ENCODE peak calls at places on chromosomes 5 and 9, in four cellular contexts. One of them, this sample, is unnamed.

GRCh38 chr5:177269232-177269895 is 34.2 kb downstream of the RAB24 start:
- DNase-seq in heart right ventricle: no peak
- DNase-seq in HCT116: no peak
- DNase-seq in tibial nerve: no peak
- DNase-seq in this sample: no peak

GRCh38 chr5:96601200-96601599 is 61.0 kb upstream of the CAST start:
- DNase-seq in heart right ventricle: no peak
- DNase-seq in tibial nerve: no peak
- DNase-seq in HCT116: no peak
- DNase-seq in this sample: no peak

GRCh38 chr5:177539411-177539810 is 15.0 kb downstream of the FAM193B start:
- DNase-seq in heart right ventricle: no peak
- DNase-seq in HCT116: no peak
- DNase-seq in tibial nerve: peak; percentile 45
- DNase-seq in this sample: no peak

GRCh38 chr5:140345919-140346347 is 470 bp downstream of the HBEGF start:
- DNase-seq in heart right ventricle: peak; percentile 74
- DNase-seq in HCT116: no peak
- DNase-seq in tibial nerve: no peak
- DNase-seq in this sample: peak; percentile 74

GRCh38 chr5:154367101-154367500 is 78.7 kb upstream of the SAP30L start:
- DNase-seq in tibial nerve: no peak
- DNase-seq in HCT116: no peak
- DNase-seq in heart right ventricle: no peak
- DNase-seq in this sample: no peak

GRCh38 chr5:160702856-160703453 is 149.1 kb downstream of the ATP10B start:
- DNase-seq in heart right ventricle: no peak
- DNase-seq in HCT116: no peak
- DNase-seq in tibial nerve: no peak
- DNase-seq in this sample: no peak

GRCh38 chr9:1009101-1009707 is 32.7 kb downstream of the DMRT3 start:
- DNase-seq in HCT116: peak; percentile 51
- DNase-seq in heart right ventricle: peak; percentile 72
- DNase-seq in tibial nerve: peak; percentile 86
- DNase-seq in this sample: peak; percentile 56

GRCh38 chr5:107957023-107957422 is 286.3 kb upstream of the EFNA5 start:
- DNase-seq in heart right ventricle: no peak
- DNase-seq in tibial nerve: no peak
- DNase-seq in HCT116: no peak
- DNase-seq in this sample: no peak

GRCh38 chr5:163760498-163760897 is 255.1 kb downstream of the MAT2B start:
- DNase-seq in heart right ventricle: no peak
- DNase-seq in tibial nerve: no peak
- DNase-seq in HCT116: no peak
- DNase-seq in this sample: no peak

GRCh38 chr9:16992138-16992537 is 121.7 kb upstream of the BNC2 start:
- DNase-seq in tibial nerve: no peak
- DNase-seq in HCT116: no peak
- DNase-seq in heart right ventricle: no peak
- DNase-seq in this sample: no peak

GRCh38 chr5:74875994-74876791 is 10.0 kb upstream of the FAM169A start:
- DNase-seq in tibial nerve: no peak
- DNase-seq in heart right ventricle: no peak
- DNase-seq in HCT116: no peak
- DNase-seq in this sample: no peak

GRCh38 chr5:999724-1000123 is 8.9 kb upstream of the NKD2 start:
- DNase-seq in tibial nerve: no peak
- DNase-seq in heart right ventricle: no peak
- DNase-seq in HCT116: no peak
- DNase-seq in this sample: peak; percentile 14

GRCh38 chr9:90107021-90107771 is 502.4 kb downstream of the GADD45G start:
- DNase-seq in heart right ventricle: peak; percentile 79
- DNase-seq in tibial nerve: peak; percentile 49
- DNase-seq in HCT116: no peak
- DNase-seq in this sample: no peak

GRCh38 chr9:105251133-105251532 is 6.7 kb downstream of the SLC44A1 start:
- DNase-seq in heart right ventricle: no peak
- DNase-seq in HCT116: no peak
- DNase-seq in tibial nerve: no peak
- DNase-seq in this sample: no peak

GRCh38 chr9:5231212-5231611 is at the start of gene INSL4:
- DNase-seq in HCT116: no peak
- DNase-seq in heart right ventricle: no peak
- DNase-seq in tibial nerve: no peak
- DNase-seq in this sample: no peak

DNA sequence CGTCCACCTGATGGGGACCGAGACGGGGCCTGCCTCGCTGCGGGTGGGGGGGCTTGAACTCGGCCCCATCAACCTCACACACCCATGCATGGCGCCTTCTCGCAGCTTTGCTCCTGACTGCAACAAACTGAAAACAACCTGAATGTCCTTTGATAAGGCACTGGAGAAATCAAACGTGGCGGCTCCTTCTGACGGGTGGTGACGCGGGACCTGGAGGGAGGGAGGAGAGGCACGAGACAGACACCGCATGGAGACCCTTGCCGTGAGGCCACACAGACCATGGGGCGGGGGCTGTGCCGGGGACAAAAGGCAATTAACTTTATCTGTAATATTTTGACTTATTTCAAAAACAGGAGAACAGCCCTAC is 48.6 kb downstream of the NACC2 start:
- DNase-seq in tibial nerve: no peak
- DNase-seq in HCT116: no peak
- DNase-seq in heart right ventricle: no peak
- DNase-seq in this sample: no peak
- H3K27me3 ChIP-seq in tibial nerve: no peaks in the 10 kb centered on the region
- H3K27me3 ChIP-seq in HCT116: no peaks in the 10 kb centered on the region
- H3K27me3 ChIP-seq in heart right ventricle: no peaks in the 10 kb centered on the region
- H3K27me3 ChIP-seq in this sample: no peaks in the 10 kb centered on the region

GRCh38 chr5:136235316-136235715 is 42.4 kb upstream of the SMIM32 start:
- DNase-seq in HCT116: no peak
- DNase-seq in tibial nerve: no peak
- DNase-seq in heart right ventricle: no peak
- DNase-seq in this sample: no peak
- H3K9me3 ChIP-seq in HCT116: no peaks in the 10 kb centered on the region
- H3K9me3 ChIP-seq in tibial nerve: no peaks in the 10 kb centered on the region
- H3K9me3 ChIP-seq in heart right ventricle: no peaks in the 10 kb centered on the region
- H3K9me3 ChIP-seq in this sample: no peaks in the 10 kb centered on the region

GRCh38 chr9:135128035-135128670 is 40.7 kb downstream of the OLFM1 start:
- DNase-seq in tibial nerve: no peak
- DNase-seq in heart right ventricle: no peak
- DNase-seq in HCT116: no peak
- DNase-seq in this sample: no peak
- H3K27me3 ChIP-seq in tibial nerve: no peaks in the 10 kb centered on the region
- H3K27me3 ChIP-seq in heart right ventricle: peaks cover 23% of the 10 kb centered on the region
- H3K27me3 ChIP-seq in HCT116: no peaks in the 10 kb centered on the region
- H3K27me3 ChIP-seq in this sample: no peaks in the 10 kb centered on the region

GRCh38 chr5:150879358-150879757 is 25.4 kb downstream of the ZNF300 start:
- DNase-seq in HCT116: no peak
- DNase-seq in tibial nerve: no peak
- DNase-seq in heart right ventricle: no peak
- DNase-seq in this sample: no peak
- H3K9me3 ChIP-seq in HCT116: no peaks in the 10 kb centered on the region
- H3K9me3 ChIP-seq in tibial nerve: no peaks in the 10 kb centered on the region
- H3K9me3 ChIP-seq in heart right ventricle: no peaks in the 10 kb centered on the region
- H3K9me3 ChIP-seq in this sample: peaks cover 20% of the 10 kb centered on the region

GRCh38 chr5:59763545-59763944 is 130.0 kb downstream of the PDE4D start:
- DNase-seq in heart right ventricle: no peak
- DNase-seq in HCT116: no peak
- DNase-seq in tibial nerve: no peak
- DNase-seq in this sample: no peak

GRCh38 chr5:59759600-59760357 is 133.7 kb downstream of the PDE4D start:
- DNase-seq in heart right ventricle: no peak
- DNase-seq in tibial nerve: no peak
- DNase-seq in HCT116: no peak
- DNase-seq in this sample: no peak

GRCh38 chr5:59757442-59757841 is 136.1 kb downstream of the PDE4D start:
- DNase-seq in tibial nerve: no peak
- DNase-seq in HCT116: no peak
- DNase-seq in heart right ventricle: no peak
- DNase-seq in this sample: no peak

GRCh38 chr5:59758566-59758965 is 135.0 kb downstream of the PDE4D start:
- DNase-seq in heart right ventricle: no peak
- DNase-seq in tibial nerve: no peak
- DNase-seq in HCT116: no peak
- DNase-seq in this sample: no peak

DNA sequence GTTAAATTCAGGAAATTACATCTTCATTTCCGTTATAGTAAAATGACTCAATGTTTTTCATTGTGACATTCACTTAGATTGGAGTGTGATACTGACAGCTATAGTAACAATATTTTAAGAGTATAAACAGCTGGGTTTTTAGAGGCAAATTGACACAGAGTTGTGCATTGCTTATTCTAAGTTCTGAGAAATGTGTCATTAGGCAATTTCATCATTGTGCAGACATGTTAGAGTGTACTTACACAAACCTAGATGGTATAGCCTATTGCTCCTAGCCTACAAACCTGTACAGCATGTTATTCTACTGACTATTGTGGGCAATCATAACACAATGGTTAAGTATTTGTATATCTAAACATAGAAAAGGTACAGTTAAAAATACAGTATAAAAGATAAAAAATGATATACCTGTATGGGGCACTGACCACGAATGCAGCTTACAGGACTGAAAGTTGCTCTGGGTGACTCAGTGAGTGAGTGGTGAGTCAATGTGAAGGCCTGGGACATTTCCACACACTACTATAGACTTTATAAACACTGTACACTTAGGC is 132.7 kb downstream of the PDE4D start:
- DNase-seq in HCT116: no peak
- DNase-seq in tibial nerve: no peak
- DNase-seq in heart right ventricle: no peak
- DNase-seq in this sample: no peak
- H3K27me3 ChIP-seq in HCT116: peaks cover 4% of the 10 kb centered on the region
- H3K27me3 ChIP-seq in tibial nerve: no peaks in the 10 kb centered on the region
- H3K27me3 ChIP-seq in heart right ventricle: peaks cover 3% of the 10 kb centered on the region
- H3K27me3 ChIP-seq in this sample: no peaks in the 10 kb centered on the region

DNA sequence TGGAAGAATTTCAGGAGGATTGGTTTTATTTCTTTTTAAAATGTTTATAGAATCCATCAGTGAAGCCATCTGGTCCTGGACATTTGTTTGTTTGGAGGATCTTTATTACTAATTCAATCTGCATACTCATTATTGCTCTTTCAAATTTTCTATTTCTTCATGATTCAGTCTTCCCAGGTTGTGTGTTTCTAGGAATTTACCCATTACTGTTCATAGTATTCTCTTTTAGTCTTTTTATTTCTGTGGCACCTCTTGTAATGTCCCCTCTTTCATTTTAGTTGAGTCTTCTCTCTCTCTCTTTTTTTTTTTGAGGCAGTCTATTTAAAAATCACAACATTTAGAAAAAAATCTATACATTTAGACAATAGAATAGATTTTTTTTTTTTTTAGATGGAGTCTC is 32.3 kb downstream of the FGD3 start:
- DNase-seq in heart right ventricle: no peak
- DNase-seq in tibial nerve: no peak
- DNase-seq in HCT116: no peak
- DNase-seq in this sample: no peak
- H3K9me3 ChIP-seq in heart right ventricle: no peaks in the 10 kb centered on the region
- H3K9me3 ChIP-seq in tibial nerve: no peaks in the 10 kb centered on the region
- H3K9me3 ChIP-seq in HCT116: peaks cover 10% of the 10 kb centered on the region
- H3K9me3 ChIP-seq in this sample: peaks cover 32% of the 10 kb centered on the region

DNA sequence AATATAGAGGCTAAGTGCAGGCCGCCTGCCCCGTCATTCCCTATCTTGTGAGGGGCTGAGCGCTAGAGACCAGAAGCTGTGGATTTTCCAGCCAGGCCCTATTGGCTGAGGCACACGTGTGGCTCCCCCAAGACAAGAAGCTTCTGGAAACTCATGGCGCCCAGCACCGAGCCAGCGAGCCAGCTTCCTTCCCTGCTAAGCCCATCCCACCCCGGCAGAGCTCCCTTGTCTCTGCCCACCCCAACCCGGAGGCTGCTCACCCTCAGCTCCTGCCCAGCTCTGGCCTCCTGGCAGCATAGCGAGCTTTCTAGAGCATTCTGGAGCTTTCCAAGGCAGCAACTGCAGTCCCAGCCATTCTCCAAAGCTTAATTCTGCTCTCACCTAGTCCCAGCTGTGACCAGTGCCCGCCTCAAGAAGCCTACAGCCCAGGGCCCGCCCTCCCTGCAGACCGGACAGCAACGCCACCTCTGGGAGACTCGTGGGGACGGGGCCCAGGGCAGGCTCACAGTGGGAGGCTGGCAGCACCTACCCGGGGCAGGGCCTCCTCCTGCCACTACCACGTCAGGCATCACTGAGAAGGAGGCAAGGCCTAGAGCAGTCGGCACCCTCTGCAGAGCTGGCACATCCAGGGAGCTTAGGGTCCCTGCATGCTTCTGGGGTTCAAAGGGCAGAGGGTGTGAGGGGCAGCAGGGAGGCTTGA is 23.2 kb upstream of the TMEM250 start:
- DNase-seq in tibial nerve: no peak
- DNase-seq in HCT116: no peak
- DNase-seq in heart right ventricle: no peak
- DNase-seq in this sample: no peak
- H3K27me3 ChIP-seq in tibial nerve: no peaks in the 10 kb centered on the region
- H3K27me3 ChIP-seq in HCT116: no peaks in the 10 kb centered on the region
- H3K27me3 ChIP-seq in heart right ventricle: peaks cover 45% of the 10 kb centered on the region
- H3K27me3 ChIP-seq in this sample: no peaks in the 10 kb centered on the region